ENCODE peak calls at places on chromosomes 3 and 15, in four cellular contexts. V is stimulated activated CD4-positive, alpha-beta T cell treated with anti-CD3 and anti-CD28 coated beads, TNF-alpha, amount 100 ng/mL, for 4 hours; O is OCI-LY7; J is MM.1S. I is an unnamed sample.

GRCh38 chr3:65181397-65181871 is 493.6 kb upstream of the ADAMTS9 start:
- DNase-seq in V (no peak), O (no peak), J (no peak), I (no peak)

GRCh38 chr15:73914145-73914544 is 12.1 kb upstream of the LOXL1 start:
- DNase-seq in V (no peak), O (no peak), J (no peak), I (no peak)

GRCh38 chr3:14392231-14392630 is 10.2 kb upstream of the SLC6A6 start:
- DNase-seq in V (no peak), O (no peak), J (no peak), I (no peak)

GRCh38 chr3:43285644-43286043 is 696 bp upstream of the SNRK start:
- DNase-seq in V (no peak), O (no peak), J (no peak), I (no peak)

GRCh38 chr3:55296035-55296434 is 191.1 kb downstream of the WNT5A start:
- DNase-seq in V (no peak), O (no peak), J (no peak), I (no peak)

GRCh38 chr3:172367205-172368105 is 80.8 kb downstream of the GHSR start:
- DNase-seq in V (no peak), O (no peak), J (no peak), I (no peak)

GRCh38 chr3:40044487-40044886 is 235.1 kb downstream of the MYRIP start:
- DNase-seq in V (no peak), O (no peak), J (no peak), I (no peak)

GRCh38 chr15:60972866-60973265 is 256.2 kb downstream of the RORA start:
- DNase-seq in V (no peak), O (no peak), J (no peak), I (no peak)

GRCh38 chr3:194224937-194225422 is 89.0 kb downstream of the HES1 start:
- DNase-seq in V (no peak), O (no peak), J (no peak), I (no peak)

GRCh38 chr3:4693620-4694019 is 200.5 kb downstream of the ITPR1 start:
- DNase-seq in V (no peak), O (no peak), J (no peak), I (no peak)

GRCh38 chr3:29067014-29067413 is 213.9 kb upstream of the RBMS3 start:
- DNase-seq in V (no peak), O (no peak), J (no peak), I (no peak)

GRCh38 chr3:111838133-111838532 is 20.9 kb upstream of the PHLDB2 start:
- DNase-seq in V (no peak), O (no peak), J (no peak), I (no peak)

GRCh38 chr15:20358781-20359414 is 182.7 kb downstream of the GOLGA6L6 start:
- DNase-seq in V (no peak), O (no peak), J (no peak), I (no peak)

GRCh38 chr3:24177201-24177600 is 232.1 kb downstream of the NR1D2 start:
- DNase-seq in V (no peak), O (no peak), J (no peak), I (no peak)

GRCh38 chr3:50972029-50972428 is 297.3 kb downstream of the DOCK3 start:
- DNase-seq in V (no peak), O (no peak), J (no peak), I (no peak)

GRCh38 chr3:144054766-144055165 is 83.1 kb downstream of the DIPK2A start:
- DNase-seq in V (no peak), O (no peak), J (no peak), I (no peak)

GRCh38 chr15:66735909-66736305 is 33.9 kb downstream of the SMAD6 start:
- DNase-seq in V (no peak), O (no peak), J (no peak), I (no peak)

I was measured in type B pancreatic cell.